ENCODE peak calls at places on chromosomes 6 and 20, in ten cellular contexts. One of them, this sample, is unnamed. For H3K9me3 and H3K4me1, the result is how much of the 10 kb centered on the place peaks cover.

GRCh38 chr6:34234667-34235604 is 1.7 kb upstream of the HMGA1 start:
- DNase-seq in K562: peak
- DNase-seq in sigmoid colon: peak
- DNase-seq in A673: no peak
- DNase-seq in ovary: no peak
- DNase-seq in neuronal stem cell: peak
- DNase-seq in heart left ventricle: no peak
- DNase-seq in pancreas: peak
- DNase-seq in HCT116: no peak
- DNase-seq in mesenchymal stem cell: no peak
- DNase-seq in this sample: peak

GRCh38 chr6:150176152-150176551 is 33.3 kb downstream of the PPP1R14C start:
- DNase-seq in sigmoid colon: no peak
- DNase-seq in neuronal stem cell: no peak
- DNase-seq in pancreas: no peak
- DNase-seq in heart left ventricle: peak
- DNase-seq in ovary: no peak
- DNase-seq in K562: no peak
- DNase-seq in HCT116: no peak
- DNase-seq in A673: no peak
- DNase-seq in mesenchymal stem cell: no peak
- DNase-seq in this sample: no peak

GRCh38 chr6:25788305-25788922 is 33.9 kb downstream of the SLC17A4 start:
- DNase-seq in HCT116: peak
- DNase-seq in pancreas: peak
- DNase-seq in A673: peak
- DNase-seq in neuronal stem cell: no peak
- DNase-seq in K562: peak
- DNase-seq in mesenchymal stem cell: peak
- DNase-seq in heart left ventricle: peak
- DNase-seq in ovary: no peak
- DNase-seq in sigmoid colon: no peak
- DNase-seq in this sample: peak

GRCh38 chr20:10239954-10240353 is 21.3 kb downstream of the SNAP25 start:
- DNase-seq in mesenchymal stem cell: peak
- DNase-seq in ovary: no peak
- DNase-seq in A673: peak
- DNase-seq in K562: peak
- DNase-seq in pancreas: no peak
- DNase-seq in heart left ventricle: no peak
- DNase-seq in HCT116: no peak
- DNase-seq in neuronal stem cell: no peak
- DNase-seq in sigmoid colon: no peak
- DNase-seq in this sample: no peak

GRCh38 chr20:37535443-37536132 is 7.9 kb upstream of the BLCAP start:
- DNase-seq in A673: no peak
- DNase-seq in heart left ventricle: no peak
- DNase-seq in K562: no peak
- DNase-seq in ovary: no peak
- DNase-seq in mesenchymal stem cell: no peak
- DNase-seq in HCT116: no peak
- DNase-seq in pancreas: no peak
- DNase-seq in neuronal stem cell: no peak
- DNase-seq in sigmoid colon: no peak
- DNase-seq in this sample: no peak

GRCh38 chr6:158506577-158506976 is 53.3 kb upstream of the TMEM181 start:
- DNase-seq in neuronal stem cell: peak
- DNase-seq in K562: peak
- DNase-seq in sigmoid colon: no peak
- DNase-seq in mesenchymal stem cell: peak
- DNase-seq in HCT116: no peak
- DNase-seq in ovary: no peak
- DNase-seq in heart left ventricle: no peak
- DNase-seq in pancreas: no peak
- DNase-seq in A673: peak
- DNase-seq in this sample: no peak

GRCh38 chr6:21138359-21139094 is 455.0 kb upstream of the SOX4 start:
- DNase-seq in A673: no peak
- DNase-seq in K562: no peak
- DNase-seq in ovary: no peak
- DNase-seq in HCT116: no peak
- DNase-seq in heart left ventricle: no peak
- DNase-seq in sigmoid colon: no peak
- DNase-seq in neuronal stem cell: no peak
- DNase-seq in pancreas: no peak
- DNase-seq in mesenchymal stem cell: peak
- DNase-seq in this sample: no peak

GRCh38 chr20:35461620-35462019 is 6.2 kb downstream of the CEP250 start:
- DNase-seq in neuronal stem cell: no peak
- DNase-seq in pancreas: no peak
- DNase-seq in sigmoid colon: no peak
- DNase-seq in K562: no peak
- DNase-seq in ovary: no peak
- DNase-seq in mesenchymal stem cell: peak
- DNase-seq in HCT116: no peak
- DNase-seq in heart left ventricle: no peak
- DNase-seq in A673: no peak
- DNase-seq in this sample: no peak

GRCh38 chr6:139777202-139777970 is 402.9 kb upstream of the CITED2 start:
- DNase-seq in A673: no peak
- DNase-seq in neuronal stem cell: no peak
- DNase-seq in HCT116: no peak
- DNase-seq in heart left ventricle: no peak
- DNase-seq in pancreas: peak
- DNase-seq in ovary: no peak
- DNase-seq in sigmoid colon: no peak
- DNase-seq in K562: peak
- DNase-seq in mesenchymal stem cell: no peak
- DNase-seq in this sample: peak
- H3K4me3 ChIP-seq in A673: no peak
- H3K4me3 ChIP-seq in neuronal stem cell: no peak
- H3K4me3 ChIP-seq in HCT116: no peak
- H3K4me3 ChIP-seq in heart left ventricle: no peak
- H3K4me3 ChIP-seq in pancreas: no peak
- H3K4me3 ChIP-seq in ovary: no peak
- H3K4me3 ChIP-seq in sigmoid colon: no peak
- H3K4me3 ChIP-seq in K562: no peak
- H3K4me3 ChIP-seq in mesenchymal stem cell: no peak
- H3K4me3 ChIP-seq in this sample: no peak

GRCh38 chr6:169473663-169474062 is 220.0 kb upstream of the THBS2 start:
- DNase-seq in pancreas: no peak
- DNase-seq in HCT116: no peak
- DNase-seq in heart left ventricle: no peak
- DNase-seq in A673: no peak
- DNase-seq in K562: no peak
- DNase-seq in mesenchymal stem cell: no peak
- DNase-seq in ovary: no peak
- DNase-seq in neuronal stem cell: no peak
- DNase-seq in sigmoid colon: no peak
- DNase-seq in this sample: no peak

GRCh38 chr6:169470790-169471189 is 217.1 kb upstream of the THBS2 start:
- DNase-seq in sigmoid colon: no peak
- DNase-seq in neuronal stem cell: no peak
- DNase-seq in HCT116: no peak
- DNase-seq in ovary: no peak
- DNase-seq in mesenchymal stem cell: no peak
- DNase-seq in A673: no peak
- DNase-seq in pancreas: no peak
- DNase-seq in heart left ventricle: no peak
- DNase-seq in K562: no peak
- DNase-seq in this sample: no peak

GRCh38 chr6:169469028-169469427 is 215.4 kb upstream of the THBS2 start:
- DNase-seq in A673: no peak
- DNase-seq in heart left ventricle: no peak
- DNase-seq in K562: no peak
- DNase-seq in mesenchymal stem cell: no peak
- DNase-seq in ovary: no peak
- DNase-seq in neuronal stem cell: no peak
- DNase-seq in HCT116: no peak
- DNase-seq in pancreas: no peak
- DNase-seq in sigmoid colon: no peak
- DNase-seq in this sample: no peak

GRCh38 chr6:169472786-169473416 is 219.3 kb upstream of the THBS2 start:
- DNase-seq in heart left ventricle: no peak
- DNase-seq in sigmoid colon: no peak
- DNase-seq in neuronal stem cell: no peak
- DNase-seq in HCT116: no peak
- DNase-seq in pancreas: no peak
- DNase-seq in ovary: no peak
- DNase-seq in K562: no peak
- DNase-seq in mesenchymal stem cell: peak
- DNase-seq in A673: no peak
- DNase-seq in this sample: no peak

GRCh38 chr6:169474362-169474761 is 220.7 kb upstream of the THBS2 start:
- DNase-seq in ovary: no peak
- DNase-seq in pancreas: no peak
- DNase-seq in K562: no peak
- DNase-seq in mesenchymal stem cell: no peak
- DNase-seq in sigmoid colon: no peak
- DNase-seq in HCT116: no peak
- DNase-seq in A673: no peak
- DNase-seq in heart left ventricle: no peak
- DNase-seq in neuronal stem cell: no peak
- DNase-seq in this sample: no peak
- H3K9me3 ChIP-seq in ovary: under half
- H3K9me3 ChIP-seq in pancreas: under half
- H3K9me3 ChIP-seq in K562: under half
- H3K9me3 ChIP-seq in mesenchymal stem cell: under half
- H3K9me3 ChIP-seq in sigmoid colon: under half
- H3K9me3 ChIP-seq in HCT116: under half
- H3K9me3 ChIP-seq in A673: under half
- H3K9me3 ChIP-seq in heart left ventricle: under half
- H3K9me3 ChIP-seq in neuronal stem cell: under half
- H3K9me3 ChIP-seq in this sample: under half

GRCh38 chr20:50276119-50277063 is 85.8 kb downstream of the CEBPB start:
- DNase-seq in ovary: peak
- DNase-seq in A673: no peak
- DNase-seq in K562: no peak
- DNase-seq in pancreas: no peak
- DNase-seq in mesenchymal stem cell: no peak
- DNase-seq in sigmoid colon: peak
- DNase-seq in neuronal stem cell: no peak
- DNase-seq in HCT116: no peak
- DNase-seq in heart left ventricle: peak
- DNase-seq in this sample: no peak

GRCh38 chr20:50273601-50274491 is 83.2 kb downstream of the CEBPB start:
- DNase-seq in A673: no peak
- DNase-seq in sigmoid colon: peak
- DNase-seq in mesenchymal stem cell: no peak
- DNase-seq in neuronal stem cell: no peak
- DNase-seq in heart left ventricle: peak
- DNase-seq in ovary: no peak
- DNase-seq in K562: no peak
- DNase-seq in HCT116: no peak
- DNase-seq in pancreas: no peak
- DNase-seq in this sample: no peak

GRCh38 chr20:50277064-50277415 is 86.4 kb downstream of the CEBPB start:
- DNase-seq in pancreas: no peak
- DNase-seq in A673: no peak
- DNase-seq in mesenchymal stem cell: no peak
- DNase-seq in sigmoid colon: no peak
- DNase-seq in ovary: no peak
- DNase-seq in neuronal stem cell: no peak
- DNase-seq in K562: no peak
- DNase-seq in HCT116: no peak
- DNase-seq in heart left ventricle: peak
- DNase-seq in this sample: no peak

GRCh38 chr20:50272413-50273120 is 81.9 kb downstream of the CEBPB start:
- DNase-seq in sigmoid colon: no peak
- DNase-seq in K562: no peak
- DNase-seq in heart left ventricle: peak
- DNase-seq in mesenchymal stem cell: no peak
- DNase-seq in neuronal stem cell: no peak
- DNase-seq in pancreas: no peak
- DNase-seq in A673: no peak
- DNase-seq in ovary: no peak
- DNase-seq in HCT116: no peak
- DNase-seq in this sample: no peak

DNA sequence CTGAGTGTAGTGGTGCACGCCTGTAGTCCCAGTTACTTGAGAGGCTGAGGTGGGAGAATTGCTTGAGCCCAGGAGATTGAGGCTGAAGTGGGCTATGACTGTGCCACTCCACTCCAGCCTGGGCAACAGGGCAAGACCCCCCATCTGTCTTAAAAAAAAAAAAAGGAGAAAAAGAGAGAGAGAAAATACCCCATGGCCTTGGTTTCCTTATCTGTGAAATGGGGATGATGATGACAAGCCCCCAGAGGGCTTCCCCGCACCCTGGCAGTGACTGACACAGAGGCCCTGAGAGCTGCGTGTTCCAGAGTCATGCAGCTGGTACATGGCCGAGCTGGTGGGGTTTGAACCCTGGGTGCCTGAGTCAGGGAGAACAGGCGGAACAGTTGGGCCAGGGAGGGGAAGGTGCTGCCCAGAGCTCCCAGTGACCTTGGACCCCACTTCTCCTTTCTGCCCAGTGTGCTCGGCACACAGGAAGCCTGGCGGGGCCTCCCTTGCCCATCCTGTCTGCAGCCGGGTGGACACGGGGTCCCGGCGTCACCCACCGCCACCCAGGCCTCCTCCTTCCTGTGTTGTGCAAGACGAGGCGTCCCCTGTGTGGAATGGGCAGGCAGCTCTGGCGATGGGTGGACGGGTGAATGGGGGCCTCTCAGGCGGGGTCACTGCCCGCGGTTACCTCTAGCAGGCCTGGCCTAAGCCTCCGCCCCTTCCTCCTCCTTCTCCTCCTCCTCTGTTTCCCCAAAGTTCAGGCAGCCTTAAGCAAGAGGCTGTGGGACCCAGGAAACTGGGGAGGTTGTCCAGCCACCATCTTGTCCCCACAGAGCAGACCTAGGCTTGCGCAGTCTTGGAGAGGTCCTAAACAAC is 84.2 kb downstream of the CEBPB start:
- DNase-seq in heart left ventricle: peak
- DNase-seq in HCT116: no peak
- DNase-seq in pancreas: no peak
- DNase-seq in mesenchymal stem cell: no peak
- DNase-seq in ovary: no peak
- DNase-seq in sigmoid colon: peak
- DNase-seq in neuronal stem cell: no peak
- DNase-seq in A673: no peak
- DNase-seq in K562: no peak
- DNase-seq in this sample: no peak
- H3K4me1 ChIP-seq in heart left ventricle: under half
- H3K4me1 ChIP-seq in HCT116: under half
- H3K4me1 ChIP-seq in pancreas: under half
- H3K4me1 ChIP-seq in mesenchymal stem cell: under half
- H3K4me1 ChIP-seq in ovary: under half
- H3K4me1 ChIP-seq in sigmoid colon: under half
- H3K4me1 ChIP-seq in neuronal stem cell: under half
- H3K4me1 ChIP-seq in A673: under half
- H3K4me1 ChIP-seq in K562: under half
- H3K4me1 ChIP-seq in this sample: under half

GRCh38 chr20:13486694-13487093 is 152.0 kb downstream of the TASP1 start:
- DNase-seq in neuronal stem cell: no peak
- DNase-seq in A673: no peak
- DNase-seq in pancreas: no peak
- DNase-seq in ovary: no peak
- DNase-seq in heart left ventricle: no peak
- DNase-seq in K562: no peak
- DNase-seq in sigmoid colon: no peak
- DNase-seq in mesenchymal stem cell: no peak
- DNase-seq in HCT116: no peak
- DNase-seq in this sample: no peak

GRCh38 chr20:13487202-13487601 is 151.5 kb downstream of the TASP1 start:
- DNase-seq in mesenchymal stem cell: no peak
- DNase-seq in ovary: no peak
- DNase-seq in pancreas: no peak
- DNase-seq in sigmoid colon: no peak
- DNase-seq in heart left ventricle: no peak
- DNase-seq in HCT116: no peak
- DNase-seq in A673: no peak
- DNase-seq in K562: no peak
- DNase-seq in neuronal stem cell: no peak
- DNase-seq in this sample: no peak

GRCh38 chr20:13485576-13485975 is 153.2 kb downstream of the TASP1 start:
- DNase-seq in sigmoid colon: no peak
- DNase-seq in neuronal stem cell: no peak
- DNase-seq in pancreas: no peak
- DNase-seq in ovary: no peak
- DNase-seq in A673: no peak
- DNase-seq in K562: no peak
- DNase-seq in HCT116: no peak
- DNase-seq in heart left ventricle: no peak
- DNase-seq in mesenchymal stem cell: no peak
- DNase-seq in this sample: no peak
- H3K4me3 ChIP-seq in sigmoid colon: no peak
- H3K4me3 ChIP-seq in neuronal stem cell: no peak
- H3K4me3 ChIP-seq in pancreas: no peak
- H3K4me3 ChIP-seq in ovary: no peak
- H3K4me3 ChIP-seq in A673: no peak
- H3K4me3 ChIP-seq in K562: no peak
- H3K4me3 ChIP-seq in HCT116: no peak
- H3K4me3 ChIP-seq in heart left ventricle: no peak
- H3K4me3 ChIP-seq in mesenchymal stem cell: no peak
- H3K4me3 ChIP-seq in this sample: no peak